ENCODE peak calls at places on chromosomes 1 and 21, in eight cellular contexts. U is ovary, K is colonic mucosa, V is AG10803, F is upper lobe of right lung, G is body of pancreas, X is A549, Z is fibroblast of mammary gland. D is an unnamed sample.

GRCh38 chr1:103541431-103541830 is 15.9 kb downstream of the RNPC3 start:
- DNase-seq in X (no peak), U (no peak), F (no peak), Z (no peak), G (no peak), V (no peak), K (no peak), D (no peak)

GRCh38 chr1:245370905-245371581 is 216.3 kb downstream of the KIF26B start:
- DNase-seq in U (no peak), K (no peak), X (no peak), Z (no peak), F (no peak), G (no peak), V (no peak), D (no peak)

GRCh38 chr21:21183092-21183491 is 184.9 kb downstream of the NCAM2 start:
- DNase-seq in X (no peak), G (no peak), F (no peak), U (no peak), K (no peak), V (peak; percentile 22), Z (no peak), D (no peak)

GRCh38 chr1:23343246-23344110 is 606 bp downstream of the HNRNPR start:
- DNase-seq in K (peak; percentile 43), G (peak; percentile 22), V (peak; percentile 73), U (peak; percentile 40), X (peak; percentile 59), F (no peak), Z (peak; percentile 73), D (peak; percentile 70)

GRCh38 chr1:20183035-20183434 is 2.9 kb upstream of the UBXN10 start:
- DNase-seq in X (no peak), V (no peak), F (no peak), U (no peak), Z (no peak), G (no peak), K (peak; percentile 45), D (no peak)

GRCh38 chr1:203353486-203353885 is 2.6 kb upstream of the FMOD start:
- DNase-seq in X (no peak), Z (no peak), V (no peak), G (no peak), K (no peak), F (no peak), U (no peak), D (no peak)

GRCh38 chr1:54347955-54348699 is 58.1 kb downstream of the SSBP3 start:
- DNase-seq in X (no peak), U (no peak), G (peak; percentile 94), V (no peak), K (peak; percentile 84), Z (no peak), F (peak; percentile 70), D (no peak)

GRCh38 chr21:30979054-30979453 is 59.2 kb downstream of the KRTAP19-8 start:
- DNase-seq in K (no peak), U (no peak), G (no peak), V (no peak), F (no peak), X (no peak), Z (no peak), D (no peak)

GRCh38 chr1:76278711-76279386 is 204.3 kb downstream of the ST6GALNAC3 start:
- DNase-seq in K (no peak), G (no peak), F (no peak), Z (no peak), X (no peak), V (no peak), U (no peak), D (no peak)

GRCh38 chr1:905071-905749 is 18.5 kb upstream of the SAMD11 start:
- DNase-seq in X (no peak), K (peak; percentile 49), U (no peak), F (peak; percentile 74), Z (no peak), V (no peak), G (peak; percentile 39), D (no peak)

GRCh38 chr1:37434292-37434907 is 40.0 kb upstream of the ZC3H12A start:
- DNase-seq in U (no peak), X (peak; percentile 50), K (peak; percentile 64), V (peak; percentile 33), Z (peak; percentile 38), G (peak; percentile 58), F (peak; percentile 84), D (peak; percentile 43)

GRCh38 chr1:150464422-150464826 is 22.8 kb upstream of the TARS2 start:
- DNase-seq in U (peak; percentile 38), X (peak; percentile 72), Z (peak; percentile 67), F (peak; percentile 70), V (peak; percentile 47), K (peak; percentile 71), G (peak; percentile 76), D (peak; percentile 53)

GRCh38 chr21:36847189-36847588 is 119.3 kb downstream of the HLCS start:
- DNase-seq in V (peak; percentile 80), G (no peak), X (peak; percentile 62), U (no peak), K (no peak), Z (peak; percentile 74), F (no peak), D (peak; percentile 82)

GRCh38 chr1:20616468-20617156 is 16.6 kb upstream of the PINK1 start:
- DNase-seq in K (no peak), Z (peak; percentile 29), F (no peak), V (peak; percentile 18), U (no peak), G (no peak), X (no peak), D (no peak)

GRCh38 chr21:45387506-45387905 is 17.5 kb upstream of the COL18A1 start:
- DNase-seq in Z (no peak), K (no peak), F (peak; percentile 30), X (no peak), V (no peak), G (no peak), U (no peak), D (no peak)

GRCh38 chr1:2380816-2381591 is 10.3 kb downstream of the MORN1 start:
- DNase-seq in F (peak; percentile 57), K (no peak), G (no peak), U (peak; percentile 50), Z (no peak), X (no peak), V (no peak), D (no peak)

GRCh38 chr1:2384130-2384860 is 7.1 kb downstream of the MORN1 start:
- DNase-seq in F (peak; percentile 49), Z (no peak), G (no peak), X (no peak), K (no peak), V (no peak), U (no peak), D (no peak)

GRCh38 chr1:2381741-2382620 is 9.4 kb downstream of the MORN1 start:
- DNase-seq in Z (peak; percentile 75), K (peak; percentile 76), F (peak; percentile 92), X (peak; percentile 67), V (peak; percentile 78), U (peak; percentile 84), G (peak; percentile 81), D (peak; percentile 67)

GRCh38 chr1:2383576-2383975 is 7.8 kb downstream of the MORN1 start:
- DNase-seq in K (no peak), F (peak; percentile 53), U (no peak), X (no peak), Z (no peak), V (no peak), G (no peak), D (no peak)

DNA sequence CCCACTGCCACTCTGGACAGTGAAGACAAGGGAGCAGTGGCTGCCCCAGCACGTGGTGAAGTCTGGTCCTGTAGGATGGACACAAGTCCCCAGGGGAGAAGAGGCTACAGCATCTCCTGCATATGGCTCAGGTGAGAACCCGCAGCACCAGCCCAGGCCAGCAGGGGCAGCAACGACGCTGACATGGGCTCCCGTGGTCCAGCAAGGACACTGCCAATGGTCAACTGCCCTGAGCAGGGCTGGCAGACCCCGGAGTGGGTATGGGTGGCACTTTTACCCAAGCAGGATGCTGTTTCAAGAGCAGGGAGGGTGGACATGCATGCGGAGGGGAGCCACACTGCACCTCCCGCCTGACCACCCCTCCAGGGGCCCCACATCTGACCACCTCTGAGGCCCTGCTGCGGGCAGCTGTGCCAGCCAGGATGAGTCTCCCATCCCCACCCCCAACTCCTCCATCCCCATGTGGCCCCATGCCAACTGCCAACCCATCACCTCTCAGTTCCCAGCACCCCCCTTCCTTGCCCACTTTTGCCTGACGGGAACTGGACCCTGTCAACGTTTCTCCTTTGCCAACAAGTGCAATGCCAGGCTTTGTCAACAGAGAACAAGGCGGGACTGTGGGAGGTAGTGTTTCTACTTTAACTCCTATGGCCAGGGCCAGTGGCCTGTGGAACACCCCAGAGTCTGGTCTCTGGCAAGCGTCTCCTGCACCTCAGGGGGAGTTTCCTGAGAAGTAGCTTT is 8.6 kb downstream of the MORN1 start:
- DNase-seq in G (peak; percentile 44), K (peak; percentile 44), Z (peak; percentile 26), V (peak; percentile 21), U (no peak), F (peak; percentile 71), X (peak; percentile 52), D (peak; percentile 26)
- TF ChIP-seq CTCF in G (peak; percentile 29), K (peak; percentile 32), Z (peak; percentile 49), V (peak; percentile 58), U (peak; percentile 23), F (peak; percentile 44), X (no peak), D (peak; percentile 74)

GRCh38 chr1:183039985-183040447 is 16.8 kb downstream of the LAMC1 start:
- DNase-seq in F (no peak), Z (peak; percentile 93), V (peak; percentile 94), K (no peak), G (no peak), U (no peak), X (no peak), D (peak; percentile 98)
- H3K4me3 ChIP-seq in F (no peak overlapping the region), Z (no peak overlapping the region), V (peak overlapping the region; percentile 15), K (no peak overlapping the region), G (no peak overlapping the region), U (no peak overlapping the region), X (no peak overlapping the region), D (no peak overlapping the region)

GRCh38 chr1:92601044-92601443 is 114.3 kb upstream of the GFI1 start:
- DNase-seq in U (no peak), X (no peak), V (peak; percentile 4), F (no peak), Z (peak; percentile 31), K (no peak), G (no peak), D (no peak)

GRCh38 chr1:92599184-92599583 is 112.5 kb upstream of the GFI1 start:
- DNase-seq in V (peak; percentile 48), G (no peak), F (no peak), K (no peak), Z (peak; percentile 64), U (no peak), X (peak; percentile 27), D (peak; percentile 55)
- TF ChIP-seq CTCF in V (peak; percentile 53), G (peak; percentile 15), F (peak; percentile 38), K (no peak), Z (peak; percentile 43), U (no peak), X (peak; percentile 46), D (peak; percentile 39)

DNA sequence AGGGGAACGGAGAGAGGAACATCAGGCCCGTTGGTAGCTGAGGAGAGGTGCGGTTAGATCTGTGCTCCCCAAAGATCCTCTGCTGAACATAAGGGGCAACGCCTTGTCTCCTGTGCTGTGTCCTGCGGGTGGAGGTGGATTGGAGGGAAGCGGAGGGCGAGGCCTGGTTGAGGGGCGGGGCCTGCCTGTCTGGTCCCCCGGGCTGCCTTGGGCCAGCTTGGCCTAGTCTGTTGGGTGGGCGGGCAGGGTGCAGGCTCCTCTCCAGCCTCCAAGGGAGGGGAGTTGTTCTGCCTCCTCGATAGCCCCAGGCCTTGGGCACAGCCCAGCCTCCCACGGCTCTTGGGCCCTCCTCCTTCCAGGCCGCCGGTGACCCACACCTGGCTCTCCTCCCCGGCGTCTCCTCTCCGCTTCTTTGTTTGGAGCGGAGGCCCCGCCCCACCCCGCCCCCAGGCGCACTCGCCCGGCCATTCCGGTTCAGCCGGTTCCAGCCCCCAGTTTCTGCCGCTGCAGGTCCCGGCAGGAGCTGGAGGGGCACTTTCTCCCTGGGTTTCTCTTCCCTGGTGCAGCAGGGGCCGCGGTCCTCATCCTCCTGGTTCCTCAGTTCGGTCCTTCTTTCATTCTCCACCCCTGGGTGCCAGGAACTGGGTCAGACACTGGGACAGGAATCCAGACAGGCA is 19.4 kb downstream of the PTPRF start:
- DNase-seq in Z (no peak), G (peak; percentile 96), K (peak; percentile 92), F (peak; percentile 94), V (no peak), X (no peak), U (peak; percentile 81), D (no peak)
- H3K4me3 ChIP-seq in Z (no peak overlapping the region), G (no peak overlapping the region), K (peak overlapping the region; percentile 6), F (peak overlapping the region; percentile 32), V (no peak overlapping the region), X (no peak overlapping the region), U (peak overlapping the region; percentile 22), D (no peak overlapping the region)